ENCODE peak calls at places on chromosomes 12 and 14, in four cellular contexts. K is HL-60, W is A549, J is left ventricle myocardium inferior. B is an unnamed sample.

GRCh38 chr12:5745251-5745888 is 199.7 kb downstream of the ANO2 start:
- DNase-seq in K (peak; percentile 4), W (peak; percentile 51), J (peak; percentile 66), B (peak; percentile 70)

GRCh38 chr12:27966870-27967269 is 5.7 kb downstream of the PTHLH start:
- DNase-seq in K (no peak), W (peak; percentile 80), J (no peak), B (no peak)

GRCh38 chr12:109140560-109140959 is 24.2 kb downstream of the ACACB start:
- DNase-seq in J (no peak), K (no peak), W (no peak), B (no peak)

GRCh38 chr12:109621271-109621671 is 47.7 kb downstream of the MVK start:
- DNase-seq in J (no peak), K (no peak), W (no peak), B (no peak)

GRCh38 chr14:20223410-20223809 is at the start of gene OR11H6:
- DNase-seq in K (no peak), W (no peak), J (no peak), B (no peak)

GRCh38 chr12:75311369-75311768 is 18.8 kb downstream of the CAPS2 start:
- DNase-seq in J (no peak), K (no peak), W (no peak), B (no peak)

GRCh38 chr14:50067723-50068495 is 48.5 kb downstream of the VCPKMT start:
- DNase-seq in J (no peak), W (peak; percentile 40), K (no peak), B (no peak)

GRCh38 chr14:22885975-22886374 is 3.0 kb downstream of the REM2 start:
- DNase-seq in J (no peak), W (no peak), K (no peak), B (no peak)

GRCh38 chr12:124477109-124477915 is 90.1 kb downstream of the NCOR2 start:
- DNase-seq in W (no peak), K (no peak), J (no peak), B (no peak)

GRCh38 chr12:117564885-117565284 is 203.5 kb upstream of the NOS1 start:
- DNase-seq in W (no peak), J (no peak), K (no peak), B (no peak)

GRCh38 chr12:41473441-41473840 is 285.3 kb downstream of the PDZRN4 start:
- DNase-seq in K (no peak), J (no peak), W (no peak), B (no peak)

GRCh38 chr12:102765736-102766135 is 151.3 kb downstream of the PAH start:
- DNase-seq in K (no peak), J (no peak), W (no peak), B (no peak)

GRCh38 chr12:46477541-46477940 is 105.0 kb upstream of the SLC38A2 start:
- DNase-seq in J (no peak), K (no peak), W (no peak), B (no peak)

GRCh38 chr12:103560604-103561101 is 26.4 kb upstream of the STAB2 start:
- DNase-seq in W (peak; percentile 89), J (no peak), K (no peak), B (no peak)

GRCh38 chr14:88463318-88463717 is 77.9 kb downstream of the SPATA7 start:
- DNase-seq in W (peak; percentile 39), K (no peak), J (no peak), B (no peak)
- TF ChIP-seq CTCF in W (peak; percentile 23), K (no peak), J (peak; percentile 46), B (peak; percentile 37)

GRCh38 chr12:78864483-78865296 is at the start of gene SYT1:
- DNase-seq in W (peak; percentile 98), J (peak; percentile 14), K (no peak), B (peak; percentile 51)
- H3K4me3 ChIP-seq in W (peak within 1 kb of the TSS; percentile 94), J (peak within 1 kb of the TSS; percentile 59), K (no peak within 1 kb of the TSS), B (peak within 1 kb of the TSS; percentile 44)

DNA sequence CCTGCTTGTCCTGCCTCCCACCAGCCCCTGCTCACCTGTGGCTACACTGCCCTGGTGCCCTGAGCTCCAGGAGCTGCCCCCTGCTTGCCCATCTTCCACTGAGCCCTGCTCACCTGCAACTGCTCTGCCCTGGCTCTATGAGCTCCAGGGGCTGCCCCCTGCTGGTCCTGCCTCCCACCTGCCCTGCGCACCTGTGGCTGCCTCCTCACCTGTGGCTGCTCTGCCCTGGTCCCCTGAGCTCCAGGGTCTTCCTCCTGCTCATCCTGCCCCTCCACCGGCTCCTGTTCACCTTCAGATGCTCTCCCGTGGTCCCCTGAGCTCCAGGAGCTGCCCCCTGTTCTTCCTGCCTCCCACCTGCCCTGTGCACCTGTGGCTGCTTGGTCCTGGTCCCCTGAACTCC is 247.6 kb downstream of the TMEM121 start:
- DNase-seq in W (no peak), J (no peak), K (no peak), B (peak; percentile 54)
- TF ChIP-seq CTCF in W (no peak), J (no peak), K (no peak), B (no peak)

GRCh38 chr14:90454041-90455000 is 57.5 kb downstream of the CALM1 start:
- DNase-seq in K (no peak), W (peak; percentile 67), J (peak; percentile 82), B (peak; percentile 74)
- H3K4me3 ChIP-seq in K (no peak overlapping the region), W (no peak overlapping the region), J (peak overlapping the region; percentile 59), B (peak overlapping the region; percentile 21)

DNA sequence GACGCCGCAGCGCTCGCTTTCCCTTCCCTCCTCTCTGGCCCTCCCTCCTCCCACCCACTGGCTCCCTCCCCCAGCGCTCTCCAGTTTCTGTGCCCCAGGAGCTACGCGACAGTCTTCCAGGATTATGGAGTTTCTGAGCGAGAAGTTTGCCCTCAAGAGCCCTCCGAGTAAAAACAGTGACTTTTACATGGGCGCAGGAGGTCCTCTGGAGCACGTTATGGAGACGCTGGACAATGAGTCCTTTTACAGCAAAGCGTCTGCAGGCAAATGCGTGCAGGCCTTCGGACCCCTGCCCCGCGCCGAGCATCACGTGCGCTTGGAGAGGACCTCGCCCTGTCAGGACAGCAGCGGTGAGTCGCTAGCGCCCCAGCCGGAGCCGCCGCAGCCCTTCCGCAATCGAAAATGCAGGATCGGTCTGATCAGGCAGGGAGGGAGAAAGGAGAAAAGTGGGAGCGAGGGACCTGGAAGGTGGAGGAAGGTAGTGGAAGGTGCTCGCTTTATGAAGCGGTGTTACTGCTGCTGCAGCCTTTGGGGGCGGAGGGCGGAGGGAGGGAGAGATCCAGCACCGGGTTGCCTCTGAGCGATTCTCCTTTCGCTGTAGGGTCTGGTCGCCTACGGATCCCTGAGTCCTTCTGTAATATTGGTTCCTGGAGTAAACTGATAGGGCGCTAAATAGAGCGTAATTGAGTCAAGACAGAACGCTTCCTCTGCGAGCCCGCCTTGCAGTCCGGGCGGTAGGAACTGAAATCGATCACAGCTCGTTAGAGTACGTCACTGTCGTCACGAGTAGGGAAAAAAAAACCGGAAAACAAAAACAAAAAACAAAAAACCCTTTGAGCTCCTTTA is at the start of gene ALX1:
- DNase-seq in W (peak; percentile 25), K (no peak), J (no peak), B (peak; percentile 65)
- TF ChIP-seq CTCF in W (peak; percentile 7), K (no peak), J (no peak), B (no peak)

GRCh38 chr12:89263874-89264273 is 88.4 kb downstream of the DUSP6 start:
- DNase-seq in K (no peak), J (no peak), W (no peak), B (no peak)

GRCh38 chr12:89273525-89273924 is 78.8 kb downstream of the DUSP6 start:
- DNase-seq in K (no peak), J (no peak), W (no peak), B (no peak)

GRCh38 chr12:89267404-89267803 is 84.9 kb downstream of the DUSP6 start:
- DNase-seq in W (no peak), K (no peak), J (no peak), B (no peak)

GRCh38 chr12:89270548-89270947 is 81.8 kb downstream of the DUSP6 start:
- DNase-seq in W (no peak), J (no peak), K (no peak), B (no peak)

GRCh38 chr12:89269184-89269583 is 83.1 kb downstream of the DUSP6 start:
- DNase-seq in J (no peak), K (no peak), W (no peak), B (no peak)
- H3K4me3 ChIP-seq in J (no peak overlapping the region), K (no peak overlapping the region), W (no peak overlapping the region), B (no peak overlapping the region)

GRCh38 chr14:102088012-102088792 is 1.4 kb upstream of the HSP90AA1 start:
- DNase-seq in W (no peak), J (peak; percentile 58), K (peak; percentile 72), B (peak; percentile 86)
- TF ChIP-seq CTCF in W (no peak), J (no peak), K (no peak), B (no peak)

GRCh38 chr12:113069149-113069548 is 12.6 kb downstream of the DTX1 start:
- DNase-seq in K (no peak), W (no peak), J (no peak), B (peak; percentile 50)

GRCh38 chr12:113066806-113067400 is 10.4 kb downstream of the DTX1 start:
- DNase-seq in J (no peak), W (no peak), K (no peak), B (no peak)

GRCh38 chr12:113069751-113070116 is 13.2 kb downstream of the DTX1 start:
- DNase-seq in W (no peak), J (no peak), K (no peak), B (no peak)

GRCh38 chr12:113070117-113070906 is 13.8 kb downstream of the DTX1 start:
- DNase-seq in W (no peak), K (no peak), J (peak; percentile 37), B (peak; percentile 82)

DNA sequence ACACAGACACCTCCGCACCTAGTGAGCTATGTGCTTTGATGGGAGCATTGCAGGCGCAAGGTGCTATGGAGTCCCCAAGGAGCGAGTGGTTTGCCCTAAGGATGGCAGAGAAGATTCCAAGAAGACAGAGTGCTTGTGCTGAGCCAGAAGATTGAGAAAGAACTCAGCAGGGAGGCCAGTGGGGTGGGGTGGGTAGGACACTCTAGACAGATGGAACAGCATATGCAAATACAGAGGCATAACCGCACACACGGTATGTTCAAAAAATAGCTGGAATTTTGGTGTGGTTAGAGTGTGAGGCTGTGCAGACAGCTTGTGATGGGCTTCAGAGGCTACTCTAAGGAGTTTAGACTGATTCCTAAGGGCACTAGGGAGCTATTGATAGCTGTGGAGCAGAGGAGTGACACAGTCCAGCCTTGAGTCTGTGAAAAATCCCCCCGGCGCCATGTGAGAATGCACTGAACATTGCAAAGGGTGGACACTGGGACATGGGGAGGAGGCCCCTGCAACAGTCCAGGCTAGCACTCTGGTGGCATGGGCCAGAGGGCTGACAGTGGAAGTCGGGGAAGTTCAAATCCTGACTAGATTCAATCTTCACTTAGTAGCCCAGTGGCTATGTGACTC is 11.9 kb downstream of the DTX1 start:
- DNase-seq in K (no peak), J (no peak), W (no peak), B (peak; percentile 35)
- H3K4me3 ChIP-seq in K (no peak overlapping the region), J (no peak overlapping the region), W (no peak overlapping the region), B (no peak overlapping the region)

DNA sequence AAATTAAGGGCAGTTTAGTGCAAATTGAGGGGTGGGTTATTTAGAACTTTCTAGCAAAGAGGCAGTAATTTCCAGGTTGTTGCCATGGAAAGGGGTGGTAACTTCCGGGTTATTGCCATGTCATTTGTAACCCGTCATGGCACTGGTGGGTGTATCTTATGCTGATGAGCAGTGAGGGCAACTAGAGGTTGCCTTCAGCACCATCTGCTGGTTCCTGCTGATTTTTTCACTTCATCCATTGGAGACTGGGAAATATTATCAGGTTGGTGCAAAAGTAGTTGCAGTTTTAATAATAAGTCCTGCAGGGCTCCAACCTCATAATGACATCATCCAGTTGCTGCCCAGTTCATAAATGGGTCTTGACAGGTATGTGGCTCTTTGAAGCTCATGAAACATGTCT is 24.4 kb upstream of the SERPINA4 start:
- DNase-seq in W (no peak), J (no peak), K (no peak), B (no peak)
- TF ChIP-seq CTCF in W (no peak), J (no peak), K (no peak), B (no peak)